ENCODE peak calls at places on chromosomes 5 and 9, in four cellular contexts. F is upper lobe of left lung, W is lower lobe of right lung, V is breast epithelium. C is an unnamed sample. For H3K9me3, the result is how much of the 10 kb centered on the place peaks cover.

GRCh38 chr9:111481885-111482636 is 2.1 kb downstream of the ECPAS start:
- DNase-seq in F (no peak), V (no peak), W (no peak), C (no peak)

GRCh38 chr5:45113726-45114125 is 305.0 kb downstream of the MRPS30 start:
- DNase-seq in V (no peak), F (no peak), W (no peak), C (no peak)

GRCh38 chr5:14675865-14676300 is 11.4 kb downstream of the OTULIN start:
- DNase-seq in V (no peak), W (no peak), F (no peak), C (no peak)

GRCh38 chr9:129026442-129027223 is 1.5 kb downstream of the SH3GLB2 start:
- DNase-seq in V (peak), W (no peak), F (peak), C (no peak)

GRCh38 chr5:30099634-30100033 is 1093.9 kb upstream of the CDH6 start:
- DNase-seq in W (no peak), F (no peak), V (no peak), C (no peak)

GRCh38 chr5:63247651-63248050 is 669.0 kb downstream of the LRRC70 start:
- DNase-seq in V (no peak), W (no peak), F (no peak), C (no peak)

GRCh38 chr5:43772601-43773031 is 169.6 kb downstream of the NNT start:
- DNase-seq in F (no peak), V (no peak), W (no peak), C (no peak)

GRCh38 chr9:31588756-31589155 is 795.7 kb upstream of the ACO1 start:
- DNase-seq in F (no peak), W (no peak), V (no peak), C (no peak)

GRCh38 chr9:26243722-26244121 is 565.5 kb upstream of the TUSC1 start:
- DNase-seq in W (no peak), F (no peak), V (no peak), C (no peak)

GRCh38 chr5:52878671-52879070 is 91.0 kb downstream of the ITGA1 start:
- DNase-seq in F (no peak), V (no peak), W (no peak), C (no peak)

GRCh38 chr9:117543089-117543488 is 128.2 kb upstream of the ASTN2 start:
- DNase-seq in F (no peak), W (no peak), V (no peak), C (no peak)

GRCh38 chr9:4167040-4167671 is 132.7 kb downstream of the GLIS3 start:
- DNase-seq in W (no peak), V (no peak), F (no peak), C (no peak)

DNA sequence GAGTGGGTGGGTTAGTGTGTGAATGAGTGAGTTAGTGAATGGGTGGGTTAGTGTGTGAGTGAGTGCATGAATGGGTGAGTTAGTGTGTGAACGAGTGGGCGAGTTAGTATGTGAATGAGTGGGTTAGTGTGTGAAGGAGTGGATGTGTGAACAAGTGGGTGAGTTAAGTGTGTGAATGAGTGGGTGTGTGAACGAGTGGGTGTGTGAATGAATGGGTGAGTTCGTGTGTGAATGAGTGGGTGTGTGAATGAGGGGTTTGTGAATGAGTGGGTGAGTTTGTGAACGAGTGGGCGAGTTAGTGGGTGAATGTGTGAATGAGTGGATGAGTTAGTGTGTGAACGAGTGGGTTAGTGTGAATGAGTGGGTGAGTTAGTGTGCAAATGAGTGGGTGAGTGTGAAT is 34.0 kb downstream of the NKD2 start:
- DNase-seq in F (no peak), V (no peak), W (no peak), C (no peak)
- H3K9me3 ChIP-seq in F (under half), V (under half), W (under half), C (under half)

GRCh38 chr9:96813607-96814006 is 35.7 kb upstream of the ZNF510 start:
- DNase-seq in W (no peak), V (no peak), F (no peak), C (no peak)
- H3K9me3 ChIP-seq in W (half or more), V (half or more), F (half or more), C (under half)

DNA sequence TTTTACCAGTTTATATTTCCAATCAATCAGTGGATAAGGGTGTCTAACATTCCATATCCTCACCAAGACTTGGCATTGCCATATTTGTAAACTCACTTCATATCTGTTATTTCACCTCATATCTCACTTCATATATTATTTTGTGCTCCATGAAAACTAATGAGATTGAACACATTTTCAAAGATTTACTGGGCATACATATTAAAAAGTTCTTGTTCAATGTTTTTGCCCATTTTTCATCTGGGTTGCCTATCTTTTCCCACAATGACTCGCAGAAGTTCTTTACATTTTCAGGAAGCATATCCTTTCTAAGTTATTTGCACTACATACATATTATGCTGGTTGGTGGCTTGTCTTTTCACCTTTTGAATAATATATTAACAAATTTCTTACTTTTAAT is 15.3 kb downstream of the ZNF510 start:
- DNase-seq in V (no peak), F (no peak), W (no peak), C (no peak)
- H3K9me3 ChIP-seq in V (half or more), F (half or more), W (half or more), C (half or more)

DNA sequence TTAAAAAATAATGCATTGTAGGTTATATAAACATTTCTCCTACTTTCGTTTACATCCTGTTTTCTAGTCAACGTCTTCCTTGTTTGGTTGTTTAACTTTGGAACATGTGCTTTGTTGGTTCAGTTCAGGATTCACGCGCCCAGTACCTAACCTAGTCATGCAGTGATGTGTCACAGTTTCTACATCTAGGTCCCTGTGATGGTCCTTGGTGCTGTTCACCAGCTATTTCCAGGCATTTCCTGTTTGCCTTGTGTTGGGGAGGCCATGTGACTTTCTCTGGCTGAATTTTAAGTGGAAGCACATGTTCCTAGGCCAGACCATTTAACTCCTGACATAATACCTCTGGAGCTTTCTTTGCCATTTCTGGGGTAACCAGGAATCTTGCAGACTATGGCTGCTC is 292.3 kb downstream of the SMARCA2 start:
- DNase-seq in F (no peak), V (no peak), W (no peak), C (no peak)
- H3K9me3 ChIP-seq in F (under half), V (under half), W (under half), C (under half)

DNA sequence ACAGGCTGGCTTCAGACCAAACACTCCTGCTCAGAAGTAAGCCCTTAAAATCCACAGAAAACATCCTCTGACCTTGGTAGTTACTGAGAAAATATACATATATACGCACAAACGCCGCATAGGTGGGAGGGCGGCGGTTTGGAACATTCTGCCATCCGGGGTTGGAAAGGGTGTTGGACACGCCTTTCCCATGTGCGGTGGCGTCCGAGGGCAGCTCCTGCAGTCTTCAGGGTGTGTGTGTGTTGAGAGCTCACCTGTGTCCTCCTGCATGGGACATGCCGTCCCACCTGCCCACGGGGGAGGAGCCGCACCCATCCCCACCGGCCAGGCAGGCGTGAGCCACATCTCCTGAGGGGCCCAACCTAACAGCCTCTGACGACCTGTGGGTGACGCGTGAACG is 28.2 kb downstream of the SLC9A3 start:
- DNase-seq in W (no peak), F (no peak), V (no peak), C (no peak)
- H3K9me3 ChIP-seq in W (under half), F (under half), V (under half), C (under half)

DNA sequence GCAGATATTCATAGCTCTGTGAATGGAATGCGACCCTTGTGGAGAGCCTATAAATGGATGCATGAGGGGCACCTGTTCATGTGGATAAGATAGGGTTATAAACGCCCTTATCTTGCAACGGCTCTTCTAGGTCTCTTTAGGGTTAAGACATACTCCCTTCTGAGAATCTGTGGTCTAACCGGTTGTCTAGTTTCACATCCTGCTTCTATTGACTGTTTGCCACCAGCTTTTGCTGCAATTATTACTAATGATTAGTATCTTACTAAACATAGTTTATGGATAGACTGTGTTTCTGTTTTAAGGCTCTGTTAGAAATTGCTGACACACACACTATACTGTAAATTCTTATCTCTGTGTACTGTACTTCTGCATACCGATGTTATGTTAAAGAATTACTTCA is 198.9 kb upstream of the CYLC2 start:
- DNase-seq in W (no peak), V (no peak), F (no peak), C (no peak)
- H3K9me3 ChIP-seq in W (under half), V (under half), F (under half), C (under half)